ENCODE peak calls at places on chromosome 15, in nine cellular contexts. X is LoVo; J is MCF 10A; B is left cardiac atrium; G is activated naive CD4-positive, alpha-beta T cell; M is AG04450; Y is stromal cell of bone marrow; F is fibroblast of pulmonary artery; Q is PC-9. H is an unnamed sample.

GRCh38 chr15:64524778-64525177 is 64.4 kb downstream of the ZNF609 start:
- DNase-seq in X (no peak), J (no peak), B (no peak), G (no peak), M (no peak), Y (no peak), F (no peak), Q (no peak), H (no peak)

GRCh38 chr15:58212909-58213526 is 74.8 kb downstream of the AQP9 start:
- DNase-seq in X (peak; percentile 41), J (peak; percentile 50), B (no peak), G (no peak), M (no peak), Y (no peak), F (peak; percentile 70), Q (no peak), H (no peak)

GRCh38 chr15:57213783-57214366 is 162.4 kb upstream of the CGNL1 start:
- DNase-seq in X (peak; percentile 63), J (peak; percentile 46), B (no peak), G (no peak), M (no peak), Y (peak; percentile 38), F (peak; percentile 73), Q (no peak), H (no peak)

GRCh38 chr15:64930019-64930652 is 18.4 kb downstream of the ANKDD1A start:
- DNase-seq in X (no peak), J (no peak), B (no peak), G (no peak), M (no peak), Y (no peak), F (no peak), Q (no peak), H (no peak)

GRCh38 chr15:45549831-45550230 is 27.3 kb upstream of the SLC30A4 start:
- DNase-seq in X (no peak), J (peak; percentile 21), B (no peak), G (no peak), M (no peak), Y (peak; percentile 51), F (peak; percentile 5), Q (no peak), H (no peak)

GRCh38 chr15:25240461-25241021 is 198.3 kb downstream of the UBE3A start:
- DNase-seq in X (no peak), J (no peak), B (peak; percentile 7), G (no peak), M (no peak), Y (no peak), F (no peak), Q (no peak), H (no peak)

GRCh38 chr15:92005154-92005553 is 151.6 kb downstream of the SLCO3A1 start:
- DNase-seq in X (no peak), J (no peak), B (no peak), G (no peak), M (no peak), Y (no peak), F (no peak), Q (no peak), H (no peak)

GRCh38 chr15:36356511-36356910 is 222.9 kb upstream of the CDIN1 start:
- DNase-seq in X (no peak), J (no peak), B (no peak), G (no peak), M (no peak), Y (no peak), F (no peak), Q (no peak), H (no peak)

GRCh38 chr15:86139828-86140227 is 60.2 kb downstream of the AGBL1 start:
- DNase-seq in X (no peak), J (no peak), B (no peak), G (no peak), M (no peak), Y (no peak), F (no peak), Q (peak; percentile 0), H (no peak)

GRCh38 chr15:29102911-29103824 is 166.5 kb downstream of the NSMCE3 start:
- DNase-seq in X (no peak), J (no peak), B (peak; percentile 55), G (peak; percentile 23), M (no peak), Y (no peak), F (no peak), Q (no peak), H (no peak)

GRCh38 chr15:60477164-60477563 is 1.8 kb downstream of the ICE2 start:
- DNase-seq in X (no peak), J (no peak), B (no peak), G (no peak), M (no peak), Y (no peak), F (no peak), Q (no peak), H (no peak)

GRCh38 chr15:100818927-100819326 is 60.7 kb upstream of the ALDH1A3 start:
- DNase-seq in X (no peak), J (peak; percentile 59), B (peak; percentile 41), G (no peak), M (peak; percentile 20), Y (peak; percentile 77), F (peak; percentile 86), Q (no peak), H (no peak)

GRCh38 chr15:69604050-69604378 is 151.4 kb downstream of the RPLP1 start:
- DNase-seq in X (peak; percentile 36), J (no peak), B (no peak), G (no peak), M (no peak), Y (no peak), F (no peak), Q (peak; percentile 44), H (no peak)

GRCh38 chr15:99435761-99436346 is 129.9 kb upstream of the MEF2A start:
- DNase-seq in X (no peak), J (no peak), B (no peak), G (no peak), M (no peak), Y (no peak), F (no peak), Q (no peak), H (no peak)

H was measured in occipital lobe.